ENCODE peak calls at places on chromosomes 11 and 22, in nine cellular contexts. I, B, N, F, U, Q, O, S and M are unnamed samples.

GRCh38 chr22:50688448-50688847 is 15.8 kb downstream of the SHANK3 start:
- DNase-seq in I (no peak), B (no peak), N (no peak), F (no peak), U (no peak), Q (no peak), O (peak; percentile 61), S (no peak), M (no peak)

GRCh38 chr11:31096191-31096590 is 273.3 kb downstream of the DCDC1 start:
- DNase-seq in I (no peak), B (no peak), N (no peak), F (no peak), U (no peak), Q (no peak), O (no peak), S (no peak), M (no peak)

GRCh38 chr22:38957046-38957770 is at the start of gene APOBEC3A:
- DNase-seq in I (peak; percentile 19), B (no peak), N (no peak), F (no peak), U (peak; percentile 22), Q (no peak), O (no peak), S (no peak), M (no peak)

GRCh38 chr11:134532921-134533421 is 120.9 kb upstream of the B3GAT1 start:
- DNase-seq in I (no peak), B (no peak), N (no peak), F (no peak), U (no peak), Q (peak; percentile 38), O (peak; percentile 64), S (no peak), M (peak; percentile 16)

GRCh38 chr11:110894224-110894623 is 182.0 kb upstream of the ARHGAP20 start:
- DNase-seq in I (no peak), B (no peak), N (no peak), F (no peak), U (no peak), Q (no peak), O (no peak), S (no peak), M (no peak)

GRCh38 chr11:86706341-86707131 is 34.1 kb upstream of the ME3 start:
- DNase-seq in I (no peak), B (no peak), N (no peak), F (no peak), U (no peak), Q (peak; percentile 74), O (no peak), S (no peak), M (no peak)

GRCh38 chr22:30947821-30948454 is 20.6 kb downstream of the MORC2 start:
- DNase-seq in I (no peak), B (no peak), N (peak; percentile 78), F (no peak), U (no peak), Q (peak; percentile 20), O (no peak), S (no peak), M (no peak)

GRCh38 chr11:3855808-3856491 is 486 bp downstream of the STIM1 start:
- DNase-seq in I (no peak), B (peak; percentile 47), N (no peak), F (peak; percentile 57), U (peak; percentile 49), Q (peak; percentile 60), O (peak; percentile 87), S (peak; percentile 64), M (peak; percentile 54)

GRCh38 chr11:14643697-14644395 is at the start of gene PDE3B:
- DNase-seq in I (no peak), B (peak; percentile 67), N (peak; percentile 70), F (peak; percentile 85), U (peak; percentile 58), Q (peak; percentile 92), O (peak; percentile 75), S (peak; percentile 55), M (peak; percentile 81)

GRCh38 chr22:30566125-30566524 is 8.3 kb downstream of the GAL3ST1 start:
- DNase-seq in I (no peak), B (no peak), N (no peak), F (no peak), U (no peak), Q (peak; percentile 47), O (no peak), S (no peak), M (no peak)

GRCh38 chr11:119317592-119318239 is 786 bp upstream of the MCAM start:
- DNase-seq in I (peak; percentile 66), B (no peak), N (peak; percentile 49), F (no peak), U (no peak), Q (no peak), O (no peak), S (no peak), M (no peak)

GRCh38 chr11:92268546-92268945 is 43.9 kb downstream of the FAT3 start:
- DNase-seq in I (no peak), B (no peak), N (no peak), F (no peak), U (no peak), Q (no peak), O (no peak), S (no peak), M (no peak)

GRCh38 chr11:90589735-90590134 is 366.9 kb upstream of the CHORDC1 start:
- DNase-seq in I (no peak), B (no peak), N (no peak), F (no peak), U (no peak), Q (no peak), O (no peak), S (no peak), M (no peak)

GRCh38 chr11:79506734-79507344 is 66.0 kb upstream of the TENM4 start:
- DNase-seq in I (no peak), B (no peak), N (no peak), F (no peak), U (no peak), Q (no peak), O (no peak), S (no peak), M (no peak)

GRCh38 chr22:39745789-39746188 is 147.8 kb downstream of the ENTHD1 start:
- DNase-seq in I (no peak), B (no peak), N (no peak), F (no peak), U (no peak), Q (no peak), O (no peak), S (peak; percentile 32), M (no peak)

GRCh38 chr11:76684470-76684869 is 13.9 kb upstream of the LRRC32 start:
- DNase-seq in I (no peak), B (no peak), N (no peak), F (no peak), U (no peak), Q (peak; percentile 29), O (no peak), S (no peak), M (no peak)

GRCh38 chr11:33735426-33736147 is 636 bp downstream of the CD59 start:
- DNase-seq in I (peak; percentile 25), B (no peak), N (peak; percentile 39), F (peak; percentile 31), U (peak; percentile 38), Q (peak; percentile 62), O (no peak), S (peak; percentile 80), M (peak; percentile 18)

DNA sequence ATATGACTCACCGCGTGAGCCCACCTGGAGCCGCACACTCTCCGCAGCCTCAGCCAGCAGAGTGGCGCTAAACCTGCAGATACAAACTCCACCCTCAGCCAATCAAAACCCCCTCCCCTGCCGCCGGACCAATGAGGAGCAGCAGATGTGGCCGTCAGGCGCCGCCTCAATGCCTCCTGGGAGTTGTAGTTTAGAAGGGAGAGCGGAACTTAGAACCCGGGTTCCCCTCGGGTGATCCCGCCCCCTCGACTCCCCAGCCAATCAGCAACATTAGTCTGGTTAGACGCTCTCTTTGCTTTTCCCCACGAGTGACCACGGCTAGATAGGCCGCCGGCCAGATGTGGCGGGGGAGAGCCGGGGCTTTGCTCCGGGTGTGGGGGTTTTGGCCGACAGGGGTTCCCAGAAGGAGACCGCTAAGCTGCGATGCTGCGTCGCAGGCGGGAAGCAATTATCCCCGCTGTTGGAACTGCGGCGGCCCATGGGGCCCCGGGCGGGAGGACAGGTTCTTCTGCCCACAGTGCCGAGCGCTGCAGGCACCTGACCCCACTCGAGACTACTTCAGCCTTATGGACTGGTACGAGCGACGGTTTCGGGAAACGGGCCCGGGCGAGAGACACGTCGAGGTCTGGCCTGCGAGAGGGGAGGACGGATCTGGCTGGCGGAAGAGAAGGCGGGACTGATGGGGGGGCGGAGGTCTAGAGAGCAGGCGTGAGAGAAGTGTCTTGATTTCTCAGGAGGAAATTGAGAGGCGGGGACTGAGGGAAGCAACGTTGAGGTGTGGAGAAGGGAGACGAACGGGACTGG is at the start of the genes CHEK2 and HSCB:
- DNase-seq in I (peak; percentile 99), B (peak; percentile 93), N (peak; percentile 99), F (peak; percentile 98), U (peak; percentile 99), Q (peak; percentile 98), O (peak; percentile 99), S (peak; percentile 96), M (peak; percentile 96)
- TF ChIP-seq CTCF in I (no peak), B (no peak), N (peak; percentile 2), F (no peak), U (no peak), Q (peak; percentile 20), O (no peak), S (no peak), M (no peak)

GRCh38 chr11:70176940-70177689 is 26.0 kb upstream of the FADD start:
- DNase-seq in I (no peak), B (peak; percentile 81), N (no peak), F (peak; percentile 90), U (peak; percentile 39), Q (peak; percentile 85), O (no peak), S (peak; percentile 44), M (peak; percentile 76)
- TF ChIP-seq CTCF in I (peak; percentile 46), B (peak; percentile 75), N (peak; percentile 43), F (peak; percentile 90), U (peak; percentile 25), Q (peak; percentile 69), O (peak; percentile 19), S (peak; percentile 84), M (peak; percentile 78)

GRCh38 chr11:121104223-121104831 is 3.3 kb downstream of the TECTA start:
- DNase-seq in I (no peak), B (peak; percentile 11), N (no peak), F (peak; percentile 52), U (no peak), Q (no peak), O (no peak), S (no peak), M (no peak)
- TF ChIP-seq CTCF in I (no peak), B (peak; percentile 38), N (peak; percentile 10), F (peak; percentile 30), U (no peak), Q (peak; percentile 24), O (no peak), S (peak; percentile 30), M (peak; percentile 27)

GRCh38 chr11:106228996-106229395 is 151.5 kb downstream of the AASDHPPT start:
- DNase-seq in I (no peak), B (no peak), N (peak; percentile 28), F (no peak), U (no peak), Q (no peak), O (no peak), S (no peak), M (no peak)

GRCh38 chr11:106222626-106223025 is 145.2 kb downstream of the AASDHPPT start:
- DNase-seq in I (no peak), B (no peak), N (no peak), F (no peak), U (no peak), Q (no peak), O (no peak), S (no peak), M (no peak)

DNA sequence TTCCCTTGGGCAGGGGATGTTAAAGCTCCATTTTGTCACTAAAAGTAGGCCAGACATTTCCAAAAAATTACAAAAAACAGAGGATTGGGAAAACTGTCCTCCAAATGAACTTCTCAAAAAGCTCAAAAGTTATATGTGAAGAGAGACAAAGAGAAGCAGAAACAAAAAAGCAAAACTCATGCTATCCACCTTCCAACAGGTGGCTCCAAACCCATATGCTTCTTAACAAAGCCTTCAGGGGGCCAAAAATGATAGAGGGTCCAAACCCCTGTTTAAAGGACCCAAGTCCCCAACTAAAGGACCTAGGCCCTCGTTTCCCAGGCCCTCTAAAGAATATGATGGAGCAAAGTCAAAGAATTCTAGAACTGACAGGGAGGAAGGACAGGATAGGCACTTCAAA is 146.7 kb downstream of the AASDHPPT start:
- DNase-seq in I (no peak), B (no peak), N (no peak), F (no peak), U (no peak), Q (no peak), O (no peak), S (no peak), M (no peak)
- TF ChIP-seq CTCF in I (no peak), B (no peak), N (no peak), F (no peak), U (no peak), Q (no peak), O (no peak), S (peak; percentile 2), M (no peak)